ENCODE peak calls at places on chromosomes 13 and 19, in six cellular contexts. B is globus pallidus; D is stomach; X is EH; P is naive thymus-derived CD8-positive, alpha-beta T cell; H is WTC11. I is an unnamed sample.

GRCh38 chr19:54481326-54481930 is 8.3 kb upstream of the CDC42EP5 start:
- DNase-seq in H (peak), B (peak), P (peak), D (no peak), X (peak), I (no peak)

GRCh38 chr13:48138270-48138669 is 43.4 kb upstream of the MED4 start:
- DNase-seq in X (no peak), P (no peak), H (no peak), D (no peak), B (no peak), I (no peak)

GRCh38 chr13:53191091-53191490 is 162.5 kb downstream of the OLFM4 start:
- DNase-seq in X (peak), D (no peak), B (no peak), H (no peak), P (no peak), I (no peak)

GRCh38 chr13:41858783-41859182 is 102.1 kb downstream of the VWA8 start:
- DNase-seq in P (no peak), D (no peak), H (no peak), B (no peak), X (peak), I (no peak)

GRCh38 chr19:8571006-8571411 is 6.2 kb downstream of the MYO1F start:
- DNase-seq in P (peak), H (no peak), D (peak), X (peak), B (peak), I (peak)

GRCh38 chr19:58356236-58356970 is 3.1 kb upstream of the A1BG start:
- DNase-seq in H (peak), B (no peak), D (no peak), P (peak), X (peak), I (peak)

GRCh38 chr19:45468159-45468651 is 409 bp downstream of the FOSB start:
- DNase-seq in H (no peak), P (no peak), B (no peak), X (peak), D (peak), I (peak)

GRCh38 chr19:29531458-29532025 is 5.7 kb downstream of the VSTM2B start:
- DNase-seq in B (no peak), X (no peak), H (no peak), P (peak), D (no peak), I (no peak)

GRCh38 chr19:5128251-5128931 is 159.5 kb downstream of the KDM4B start:
- DNase-seq in P (no peak), B (no peak), D (peak), X (peak), H (no peak), I (no peak)

GRCh38 chr19:50377051-50377441 is 789 bp downstream of the NR1H2 start:
- DNase-seq in H (peak), X (no peak), B (no peak), P (peak), D (peak), I (peak)